ENCODE peak calls at places on chromosomes 3 and 15, in ten cellular contexts. I is CD8-positive, alpha-beta T cell; D is SJSA1; H is neural progenitor cell; S is K562; K is prostate gland; R is upper lobe of right lung; Q is PC-9; G is adipocyte; E is psoas muscle. W is an unnamed sample.

GRCh38 chr3:133121471-133121870 is 83.3 kb downstream of the TMEM108 start:
- DNase-seq in I (no peak), D (no peak), H (no peak), S (no peak), K (no peak), R (no peak), Q (no peak), G (no peak), E (no peak), W (no peak)

GRCh38 chr15:41291065-41291631 is 41.2 kb downstream of the OIP5 start:
- DNase-seq in I (no peak), D (no peak), H (no peak), S (no peak), K (no peak), R (peak; percentile 67), Q (no peak), G (no peak), E (no peak), W (no peak)

GRCh38 chr3:146384786-146385185 is 84.6 kb downstream of the PLSCR2 start:
- DNase-seq in I (no peak), D (no peak), H (no peak), S (no peak), K (no peak), R (no peak), Q (no peak), G (no peak), E (no peak), W (peak; percentile 62)

GRCh38 chr3:38574411-38575278 is 74.8 kb downstream of the SCN5A start:
- DNase-seq in I (no peak), D (peak; percentile 23), H (no peak), S (no peak), K (no peak), R (peak; percentile 42), Q (no peak), G (no peak), E (no peak), W (peak; percentile 6)

GRCh38 chr15:58387130-58387529 is 44.7 kb upstream of the LIPC start:
- DNase-seq in I (no peak), D (no peak), H (no peak), S (no peak), K (no peak), R (no peak), Q (no peak), G (peak; percentile 55), E (no peak), W (no peak)

GRCh38 chr3:169948559-169949371 is 17.8 kb upstream of the SEC62 start:
- DNase-seq in I (no peak), D (no peak), H (no peak), S (no peak), K (no peak), R (no peak), Q (no peak), G (no peak), E (no peak), W (no peak)

GRCh38 chr3:127174715-127175140 is 18.2 kb upstream of the PRR23E start:
- DNase-seq in I (no peak), D (no peak), H (no peak), S (no peak), K (no peak), R (peak; percentile 46), Q (no peak), G (no peak), E (no peak), W (no peak)

GRCh38 chr15:63494406-63494805 is 10.0 kb upstream of the USP3 start:
- DNase-seq in I (no peak), D (no peak), H (no peak), S (no peak), K (no peak), R (no peak), Q (no peak), G (no peak), E (no peak), W (no peak)

GRCh38 chr3:41405466-41405865 is 206.2 kb downstream of the CTNNB1 start:
- DNase-seq in I (no peak), D (no peak), H (no peak), S (no peak), K (no peak), R (no peak), Q (no peak), G (no peak), E (no peak), W (no peak)

GRCh38 chr3:15766406-15766805 is 31.4 kb downstream of the ANKRD28 start:
- DNase-seq in I (no peak), D (no peak), H (no peak), S (no peak), K (no peak), R (no peak), Q (no peak), G (no peak), E (no peak), W (no peak)

GRCh38 chr3:62122819-62123218 is 250.5 kb downstream of the FEZF2 start:
- DNase-seq in I (no peak), D (no peak), H (no peak), S (no peak), K (no peak), R (no peak), Q (no peak), G (no peak), E (no peak), W (no peak)
- H3K4me1 ChIP-seq in I (no peaks in the 10 kb centered on the region), D (no peaks in the 10 kb centered on the region), H (peaks cover 5% of the 10 kb centered on the region), S (no peaks in the 10 kb centered on the region), K (no peaks in the 10 kb centered on the region), R (no peaks in the 10 kb centered on the region), Q (no peaks in the 10 kb centered on the region), G (peaks cover 48% of the 10 kb centered on the region), E (peaks cover 7% of the 10 kb centered on the region), W (no peaks in the 10 kb centered on the region)

GRCh38 chr3:123449092-123449985 is 449 bp upstream of the ADCY5 start:
- DNase-seq in I (no peak), D (no peak), H (peak; percentile 73), S (no peak), K (no peak), R (no peak), Q (no peak), G (peak; percentile 77), E (peak; percentile 40), W (no peak)

GRCh38 chr3:123453675-123454074 is 4.8 kb upstream of the ADCY5 start:
- DNase-seq in I (no peak), D (no peak), H (no peak), S (no peak), K (no peak), R (no peak), Q (no peak), G (no peak), E (no peak), W (no peak)

GRCh38 chr3:123448503-123449091 is at the start of gene ADCY5:
- DNase-seq in I (no peak), D (no peak), H (peak; percentile 61), S (no peak), K (no peak), R (no peak), Q (no peak), G (peak; percentile 61), E (peak; percentile 19), W (no peak)

GRCh38 chr3:123449986-123450474 is 1.1 kb upstream of the ADCY5 start:
- DNase-seq in I (no peak), D (no peak), H (peak; percentile 77), S (no peak), K (no peak), R (no peak), Q (no peak), G (peak; percentile 70), E (peak; percentile 21), W (peak; percentile 35)

DNA sequence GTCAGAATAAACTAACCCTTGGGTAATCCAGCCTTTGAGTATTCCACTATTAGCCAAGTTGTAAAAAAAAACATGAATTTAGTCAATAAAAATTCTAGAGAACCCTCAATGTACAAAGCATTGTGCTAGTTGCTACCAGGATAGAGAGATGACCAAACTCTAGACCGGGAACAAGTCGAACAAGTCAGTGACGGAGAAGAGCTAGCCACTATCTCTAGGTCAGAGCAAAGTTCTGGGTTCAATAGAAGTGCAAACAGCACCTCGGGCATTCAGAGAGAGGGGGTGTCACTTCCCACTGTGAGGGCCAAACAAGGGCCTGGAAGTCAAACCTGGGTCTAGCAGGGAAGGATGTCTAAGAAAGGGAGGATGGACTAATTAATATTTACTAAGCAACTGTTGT is 2.3 kb upstream of the ADCY5 start:
- DNase-seq in I (no peak), D (no peak), H (no peak), S (no peak), K (no peak), R (no peak), Q (peak; percentile 52), G (no peak), E (no peak), W (no peak)
- H3K27me3 ChIP-seq in I (peaks cover 16% of the 10 kb centered on the region), D (peaks cover 44% of the 10 kb centered on the region), H (peaks cover 78% of the 10 kb centered on the region), S (peaks cover 10% of the 10 kb centered on the region), K (no peaks in the 10 kb centered on the region), R (peaks cover 35% of the 10 kb centered on the region), Q (no peaks in the 10 kb centered on the region), G (peaks cover 54% of the 10 kb centered on the region), E (peaks cover 73% of the 10 kb centered on the region), W (peaks cover 31% of the 10 kb centered on the region)

DNA sequence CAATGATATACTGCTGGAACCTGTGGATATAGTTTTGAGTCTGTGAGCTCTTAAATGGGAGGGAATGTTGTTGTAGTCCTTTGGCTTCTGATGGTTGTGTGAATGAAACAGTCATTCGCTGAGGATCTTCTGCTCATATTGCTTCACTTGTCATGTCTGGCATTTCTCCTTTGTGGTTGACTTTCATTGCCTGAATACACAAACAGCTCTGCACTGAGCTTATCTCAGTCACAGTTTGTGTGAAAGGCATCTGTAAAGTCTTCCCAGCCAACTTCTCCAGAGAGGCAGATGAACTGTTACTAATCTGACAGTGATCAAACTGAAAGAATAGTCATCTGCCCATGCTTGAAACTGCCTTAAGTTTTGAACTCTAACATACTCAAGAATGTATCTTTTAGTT is 59.8 kb downstream of the TMED3 start:
- DNase-seq in I (no peak), D (no peak), H (no peak), S (peak; percentile 12), K (no peak), R (no peak), Q (no peak), G (peak; percentile 31), E (no peak), W (no peak)
- H3K4me1 ChIP-seq in I (no peaks in the 10 kb centered on the region), D (no peaks in the 10 kb centered on the region), H (peaks cover under 1% of the 10 kb centered on the region), S (no peaks in the 10 kb centered on the region), K (no peaks in the 10 kb centered on the region), R (no peaks in the 10 kb centered on the region), Q (no peaks in the 10 kb centered on the region), G (peaks cover 8% of the 10 kb centered on the region), E (no peaks in the 10 kb centered on the region), W (no peaks in the 10 kb centered on the region)

GRCh38 chr3:122190525-122190924 is 7.1 kb downstream of the CASR start:
- DNase-seq in I (no peak), D (no peak), H (no peak), S (no peak), K (no peak), R (no peak), Q (no peak), G (no peak), E (no peak), W (no peak)

GRCh38 chr3:122184591-122184929 is 1.1 kb downstream of the CASR start:
- DNase-seq in I (no peak), D (no peak), H (peak; percentile 13), S (no peak), K (no peak), R (no peak), Q (no peak), G (no peak), E (no peak), W (no peak)

GRCh38 chr3:122188758-122189157 is 5.3 kb downstream of the CASR start:
- DNase-seq in I (no peak), D (no peak), H (no peak), S (no peak), K (no peak), R (no peak), Q (no peak), G (no peak), E (no peak), W (no peak)

GRCh38 chr3:122186372-122186771 is 2.9 kb downstream of the CASR start:
- DNase-seq in I (no peak), D (no peak), H (no peak), S (no peak), K (no peak), R (no peak), Q (no peak), G (no peak), E (no peak), W (no peak)

GRCh38 chr3:122189357-122189756 is 5.9 kb downstream of the CASR start:
- DNase-seq in I (no peak), D (no peak), H (no peak), S (no peak), K (no peak), R (no peak), Q (no peak), G (no peak), E (no peak), W (no peak)
- H3K27me3 ChIP-seq in I (no peaks in the 10 kb centered on the region), D (no peaks in the 10 kb centered on the region), H (peaks cover 63% of the 10 kb centered on the region), S (peaks cover 4% of the 10 kb centered on the region), K (peaks cover 2% of the 10 kb centered on the region), R (peaks cover 12% of the 10 kb centered on the region), Q (peaks cover 16% of the 10 kb centered on the region), G (peaks cover 16% of the 10 kb centered on the region), E (peaks cover 18% of the 10 kb centered on the region), W (no peaks in the 10 kb centered on the region)